ENCODE peak calls at places on chromosomes 13 and 19, in seven cellular contexts. L is activated CD4-positive, CD25-positive, alpha-beta regulatory T cell; P is Kasumi-1; R is choroid plexus epithelial cell; Y is dermis microvascular lymphatic vessel endothelial cell; V is HFF-Myc; Z is AG04450. N is an unnamed sample.
A peak's percentile ranks its signal among the peaks of the same experiment; 100 is the strongest.

GRCh38 chr19:38725469-38726283 is 18.6 kb downstream of the CAPN12 start:
- DNase-seq in L (no peak), P (no peak), R (no peak), Y (no peak), V (no peak), Z (no peak), N (no peak)

GRCh38 chr19:51509823-51510660 is 8.4 kb upstream of the SIGLEC12 start:
- DNase-seq in L (no peak), P (no peak), R (no peak), Y (no peak), V (no peak), Z (no peak), N (no peak)

GRCh38 chr19:56639217-56639616 is 3.7 kb upstream of the SMIM17 start:
- DNase-seq in L (no peak), P (peak; percentile 43), R (peak; percentile 26), Y (peak; percentile 42), V (peak; percentile 6), Z (no peak), N (peak; percentile 36)

GRCh38 chr19:13585512-13585911 is 79.2 kb upstream of the CACNA1A start:
- DNase-seq in L (no peak), P (no peak), R (no peak), Y (no peak), V (no peak), Z (no peak), N (no peak)

GRCh38 chr13:23778879-23779278 is 110.3 kb downstream of the MIPEP start:
- DNase-seq in L (no peak), P (no peak), R (peak; percentile 97), Y (no peak), V (no peak), Z (no peak), N (peak; percentile 57)

GRCh38 chr19:49224856-49225255 is 67.3 kb downstream of the TRPM4 start:
- DNase-seq in L (no peak), P (peak; percentile 71), R (peak; percentile 57), Y (peak; percentile 87), V (no peak), Z (no peak), N (peak; percentile 76)

GRCh38 chr19:1244693-1245451 is 3.3 kb downstream of the ATP5F1D start:
- DNase-seq in L (no peak), P (no peak), R (no peak), Y (no peak), V (no peak), Z (no peak), N (no peak)

GRCh38 chr13:25179810-25180437 is 7.8 kb upstream of the AMER2 start:
- DNase-seq in L (no peak), P (no peak), R (no peak), Y (no peak), V (no peak), Z (no peak), N (peak; percentile 28)